ENCODE peak calls at places on chromosomes 7 and 10, in six cellular contexts. F, E, R, S, P and G are unnamed samples.

GRCh38 chr7:149815661-149816266 is 22.4 kb upstream of the ZNF862 start:
- DNase-seq in F (no peak), E (no peak), R (no peak), S (no peak), P (no peak), G (no peak)

GRCh38 chr10:132464256-132465192 is 67.5 kb downstream of the PWWP2B start:
- DNase-seq in F (no peak), E (no peak), R (no peak), S (no peak), P (peak), G (peak)

GRCh38 chr7:76206633-76207032 is 4.9 kb downstream of the SRRM3 start:
- DNase-seq in F (no peak), E (no peak), R (no peak), S (no peak), P (peak), G (no peak)

GRCh38 chr7:15801041-15801440 is 114.6 kb upstream of the MEOX2 start:
- DNase-seq in F (no peak), E (no peak), R (no peak), S (no peak), P (no peak), G (no peak)

GRCh38 chr7:156777364-156778069 is 115.5 kb downstream of the LMBR1 start:
- DNase-seq in F (no peak), E (no peak), R (no peak), S (no peak), P (no peak), G (no peak)

GRCh38 chr7:46972205-46972604 is 609.7 kb downstream of the TNS3 start:
- DNase-seq in F (peak), E (no peak), R (no peak), S (no peak), P (no peak), G (no peak)

GRCh38 chr10:3139135-3139910 is 33.3 kb downstream of the PITRM1 start:
- DNase-seq in F (no peak), E (no peak), R (no peak), S (no peak), P (no peak), G (no peak)

GRCh38 chr10:30384051-30384674 is 35.1 kb upstream of the MTPAP start:
- DNase-seq in F (no peak), E (no peak), R (no peak), S (no peak), P (no peak), G (no peak)

GRCh38 chr10:11163990-11164805 is 146.5 kb downstream of the CELF2 start:
- DNase-seq in F (no peak), E (peak), R (no peak), S (no peak), P (no peak), G (no peak)